ENCODE peak calls at places on chromosomes 12 and 14, in seven cellular contexts. E is heart right ventricle, X is left ventricle myocardium inferior, H is endodermal cell, P is PC-3, W is breast epithelium, M is pancreas. A is an unnamed sample. For H3K4me1, the result is how much of the 10 kb centered on the place peaks cover.

GRCh38 chr14:102096569-102097188 is 9.8 kb upstream of the HSP90AA1 start:
- DNase-seq in E (peak), X (peak), H (peak), P (peak), W (peak), M (peak), A (no peak)

GRCh38 chr12:12445165-12445881 is 88.4 kb downstream of the BORCS5 start:
- DNase-seq in E (no peak), X (no peak), H (no peak), P (no peak), W (no peak), M (no peak), A (no peak)

GRCh38 chr12:122999196-122999946 is 18.9 kb downstream of the ARL6IP4 start:
- DNase-seq in E (no peak), X (no peak), H (no peak), P (no peak), W (no peak), M (no peak), A (no peak)

GRCh38 chr12:105961821-105962671 is 176.7 kb downstream of the NUAK1 start:
- DNase-seq in E (no peak), X (no peak), H (no peak), P (no peak), W (no peak), M (no peak), A (no peak)

GRCh38 chr12:104433061-104433460 is 23.7 kb upstream of the CHST11 start:
- DNase-seq in E (no peak), X (no peak), H (no peak), P (no peak), W (no peak), M (no peak), A (no peak)

GRCh38 chr14:24240110-24240918 is 2.1 kb downstream of the TINF2 start:
- DNase-seq in E (no peak), X (no peak), H (peak), P (no peak), W (no peak), M (no peak), A (no peak)

GRCh38 chr12:2686280-2686646 is 108.5 kb upstream of the FKBP4 start:
- DNase-seq in E (no peak), X (no peak), H (peak), P (no peak), W (no peak), M (no peak), A (no peak)

GRCh38 chr14:68589447-68590232 is 203.2 kb downstream of the ZFP36L1 start:
- DNase-seq in E (peak), X (peak), H (peak), P (no peak), W (no peak), M (no peak), A (no peak)

GRCh38 chr12:121223283-121223946 is 13.5 kb downstream of the P2RX4 start:
- DNase-seq in E (no peak), X (no peak), H (peak), P (no peak), W (no peak), M (peak), A (no peak)

GRCh38 chr12:63420206-63420644 is 248.1 kb downstream of the DPY19L2 start:
- DNase-seq in E (no peak), X (peak), H (peak), P (peak), W (no peak), M (no peak), A (no peak)

GRCh38 chr12:40105515-40106201 is at the start of gene SLC2A13:
- DNase-seq in E (peak), X (peak), H (peak), P (peak), W (peak), M (peak), A (peak)

GRCh38 chr14:29486132-29486531 is 441.5 kb downstream of the PRKD1 start:
- DNase-seq in E (no peak), X (no peak), H (no peak), P (peak), W (no peak), M (no peak), A (no peak)

GRCh38 chr12:11650697-11651281 is 1.3 kb downstream of the ETV6 start:
- DNase-seq in E (no peak), X (no peak), H (peak), P (peak), W (no peak), M (no peak), A (no peak)

GRCh38 chr12:68224613-68225285 is 861 bp downstream of the IL26 start:
- DNase-seq in E (no peak), X (no peak), H (no peak), P (peak), W (no peak), M (no peak), A (no peak)

GRCh38 chr12:15001733-15002471 is 29.1 kb downstream of the PDE6H start:
- DNase-seq in E (peak), X (peak), H (peak), P (no peak), W (peak), M (no peak), A (no peak)

GRCh38 chr14:105420976-105421674 is 1.5 kb downstream of the MTA1 start:
- DNase-seq in E (no peak), X (no peak), H (no peak), P (no peak), W (no peak), M (peak), A (peak)

GRCh38 chr12:25495336-25496097 is 57.6 kb downstream of the LMNTD1 start:
- DNase-seq in E (no peak), X (no peak), H (peak), P (peak), W (no peak), M (no peak), A (no peak)

GRCh38 chr12:40907115-40907521 is 214.9 kb downstream of the CNTN1 start:
- DNase-seq in E (no peak), X (no peak), H (no peak), P (peak), W (no peak), M (no peak), A (no peak)

GRCh38 chr14:75654127-75654732 is 6.4 kb downstream of the ERG28 start:
- DNase-seq in E (peak), X (peak), H (peak), P (peak), W (peak), M (peak), A (no peak)

GRCh38 chr12:1776139-1776975 is 44.0 kb upstream of the LRTM2 start:
- DNase-seq in E (no peak), X (no peak), H (peak), P (peak), W (no peak), M (no peak), A (no peak)

GRCh38 chr14:52355016-52355430 is 40.9 kb downstream of the PTGER2 start:
- DNase-seq in E (no peak), X (no peak), H (no peak), P (peak), W (no peak), M (no peak), A (no peak)

GRCh38 chr12:102093319-102093718 is 26.6 kb downstream of the NUP37 start:
- DNase-seq in E (no peak), X (no peak), H (no peak), P (no peak), W (no peak), M (no peak), A (no peak)

GRCh38 chr12:4781212-4781611 is 61.0 kb downstream of the GALNT8 start:
- DNase-seq in E (no peak), X (no peak), H (peak), P (peak), W (no peak), M (no peak), A (no peak)

GRCh38 chr12:15982921-15983320 is 71.8 kb downstream of the DERA start:
- DNase-seq in E (no peak), X (no peak), H (no peak), P (no peak), W (no peak), M (no peak), A (no peak)

GRCh38 chr12:51389302-51389999 is 1.8 kb downstream of the GALNT6 start:
- DNase-seq in E (no peak), X (no peak), H (peak), P (peak), W (no peak), M (no peak), A (peak)

GRCh38 chr12:57240069-57240921 is 10.7 kb downstream of the STAC3 start:
- DNase-seq in E (no peak), X (peak), H (peak), P (peak), W (no peak), M (no peak), A (peak)

GRCh38 chr12:124852329-124852831 is 11.3 kb downstream of the SCARB1 start:
- DNase-seq in E (peak), X (peak), H (no peak), P (no peak), W (no peak), M (no peak), A (no peak)

GRCh38 chr12:114995891-114996290 is 311.9 kb upstream of the TBX3 start:
- DNase-seq in E (no peak), X (no peak), H (no peak), P (peak), W (no peak), M (no peak), A (no peak)

GRCh38 chr12:15662303-15662980 is 126.7 kb downstream of the EPS8 start:
- DNase-seq in E (no peak), X (no peak), H (no peak), P (peak), W (no peak), M (no peak), A (no peak)

GRCh38 chr14:62301911-62302310 is 539.7 kb downstream of the SNAPC1 start:
- DNase-seq in E (no peak), X (no peak), H (no peak), P (no peak), W (no peak), M (no peak), A (no peak)

GRCh38 chr12:124677552-124678356 is 110.3 kb upstream of the NCOR2 start:
- DNase-seq in E (no peak), X (no peak), H (no peak), P (no peak), W (no peak), M (no peak), A (no peak)

GRCh38 chr14:33617154-33617553 is 333.7 kb downstream of the EGLN3 start:
- DNase-seq in E (no peak), X (no peak), H (no peak), P (peak), W (no peak), M (no peak), A (no peak)
- H3K4me1 ChIP-seq in E (under half), X (under half), H (under half), P (under half), W (under half), M (under half), A (under half)

GRCh38 chr14:21024668-21025373 is at the start of gene NDRG2:
- DNase-seq in E (peak), X (peak), H (peak), P (no peak), W (peak), M (peak), A (peak)
- H3K27ac ChIP-seq in E (peak), X (peak), H (peak), P (no peak), W (peak), M (peak), A (peak)

DNA sequence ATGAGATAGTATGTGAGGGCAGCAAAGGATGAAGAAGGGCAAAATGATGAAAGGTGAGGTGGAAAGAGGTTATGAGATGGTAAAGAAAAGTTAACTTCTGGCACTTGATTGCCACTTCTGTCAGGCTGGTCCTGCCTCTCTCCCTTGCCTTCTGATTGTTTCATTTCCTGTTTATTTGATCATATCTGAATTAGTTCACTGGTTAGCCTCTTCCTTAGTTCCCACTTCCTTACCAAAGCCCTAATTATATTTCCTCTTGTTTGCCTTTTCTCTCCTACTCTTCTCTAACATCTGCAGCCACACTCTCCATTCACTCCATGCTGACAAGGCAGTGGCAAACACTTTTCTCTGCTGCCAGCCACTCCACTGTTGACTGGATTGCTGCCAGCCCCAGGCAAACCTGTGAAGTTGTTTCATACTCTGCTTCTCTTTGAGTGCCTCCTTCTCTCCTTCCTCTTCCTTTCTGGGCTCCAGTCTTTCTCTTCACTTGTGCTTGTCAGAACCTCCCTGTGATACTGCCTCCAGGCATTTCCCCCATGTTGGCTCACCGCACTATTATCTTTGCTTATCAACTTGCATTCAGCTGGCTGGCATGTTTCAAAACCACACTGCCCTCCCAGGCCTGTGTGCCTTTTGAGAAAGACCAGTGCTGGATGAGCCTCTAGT is 8.1 kb downstream of the PNP start:
- DNase-seq in E (peak), X (peak), H (no peak), P (no peak), W (peak), M (no peak), A (peak)
- H3K4me1 ChIP-seq in E (under half), X (under half), H (under half), P (under half), W (under half), M (under half), A (under half)

GRCh38 chr14:64700894-64701293 is 3.3 kb upstream of the PLEKHG3 start:
- DNase-seq in E (no peak), X (no peak), H (peak), P (no peak), W (no peak), M (no peak), A (peak)

GRCh38 chr14:64700290-64700689 is 3.9 kb upstream of the PLEKHG3 start:
- DNase-seq in E (no peak), X (no peak), H (no peak), P (no peak), W (no peak), M (no peak), A (no peak)

GRCh38 chr14:64703393-64704144 is 655 bp upstream of the PLEKHG3 start:
- DNase-seq in E (no peak), X (no peak), H (no peak), P (peak), W (no peak), M (no peak), A (no peak)

GRCh38 chr14:64702493-64703392 is 1.5 kb upstream of the PLEKHG3 start:
- DNase-seq in E (peak), X (no peak), H (peak), P (peak), W (peak), M (peak), A (peak)

DNA sequence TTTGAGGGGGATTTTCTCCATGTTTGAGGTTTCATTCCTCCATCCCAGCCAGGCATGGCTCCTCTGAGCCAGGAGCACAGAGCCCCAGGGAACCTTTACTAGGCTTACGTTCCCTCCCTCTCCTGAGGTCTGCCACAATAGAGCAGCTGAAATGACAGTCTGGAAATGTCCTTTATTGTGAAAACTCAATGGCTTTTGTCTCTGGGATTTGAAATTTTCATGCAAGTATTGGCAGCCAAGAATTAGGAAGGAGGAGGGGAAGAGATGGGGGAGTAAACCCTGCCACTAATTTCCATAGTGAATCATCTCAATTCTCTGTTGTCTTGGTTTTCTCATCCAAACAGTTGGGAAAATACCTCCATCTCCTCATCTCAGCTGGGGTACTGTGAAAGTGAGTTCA is 2.6 kb upstream of the PLEKHG3 start:
- DNase-seq in E (no peak), X (no peak), H (peak), P (peak), W (no peak), M (no peak), A (no peak)
- H3K27ac ChIP-seq in E (no peak), X (no peak), H (no peak), P (no peak), W (no peak), M (no peak), A (no peak)

GRCh38 chr12:47558625-47559345 is 147.0 kb downstream of the RPAP3 start:
- DNase-seq in E (no peak), X (no peak), H (no peak), P (no peak), W (no peak), M (no peak), A (no peak)

GRCh38 chr12:47561746-47562145 is 144.1 kb downstream of the RPAP3 start:
- DNase-seq in E (no peak), X (no peak), H (no peak), P (peak), W (no peak), M (no peak), A (no peak)

GRCh38 chr12:47560408-47560807 is 145.4 kb downstream of the RPAP3 start:
- DNase-seq in E (no peak), X (no peak), H (no peak), P (no peak), W (no peak), M (no peak), A (no peak)

GRCh38 chr12:47557401-47557800 is 148.4 kb downstream of the RPAP3 start:
- DNase-seq in E (no peak), X (no peak), H (no peak), P (no peak), W (no peak), M (no peak), A (no peak)

DNA sequence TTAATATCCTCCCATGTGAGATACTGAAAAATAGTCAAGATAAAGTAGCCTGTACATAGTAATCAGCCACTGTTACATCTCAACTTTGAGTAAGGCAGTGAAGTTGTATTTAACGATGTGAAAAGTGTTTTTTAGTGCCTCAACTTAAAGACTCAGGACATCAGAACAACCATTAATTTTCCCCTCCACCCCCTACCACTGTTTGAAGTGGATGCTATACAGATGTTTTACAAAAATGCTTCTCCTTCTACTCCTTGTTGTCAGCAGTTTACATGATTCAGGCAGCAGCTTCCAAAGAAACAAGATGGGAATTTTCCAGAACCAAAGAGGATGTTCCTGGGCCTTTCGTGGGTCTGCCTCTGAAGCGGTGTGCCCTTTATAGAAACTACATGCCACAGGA is 143.6 kb downstream of the RPAP3 start:
- DNase-seq in E (no peak), X (no peak), H (no peak), P (no peak), W (no peak), M (no peak), A (no peak)
- H3K4me1 ChIP-seq in E (under half), X (under half), H (under half), P (under half), W (under half), M (under half), A (under half)

A was measured in upper lobe of left lung.